ENCODE peak calls at places on chromosomes 2 and 18, in five cellular contexts. M, P, A, C and G are unnamed samples.

GRCh38 chr2:235000426-235001236 is 48.8 kb downstream of the SH3BP4 start:
- DNase-seq in P (no peak), A (no peak), C (no peak), M (no peak), G (no peak)

GRCh38 chr2:73979686-73980085 is 5.0 kb upstream of the TET3 start:
- DNase-seq in A (no peak), M (no peak), P (peak; percentile 86), C (no peak), G (no peak)

GRCh38 chr2:66717491-66717890 is 282.6 kb downstream of the MEIS1 start:
- DNase-seq in C (no peak), P (peak; percentile 26), A (no peak), M (no peak), G (no peak)

GRCh38 chr2:111900859-111901258 is 2.5 kb downstream of the MERTK start:
- DNase-seq in A (no peak), P (peak; percentile 50), C (no peak), M (no peak), G (no peak)

GRCh38 chr2:239188536-239188935 is 212.3 kb downstream of the HDAC4 start:
- DNase-seq in C (peak; percentile 1), A (no peak), P (no peak), M (no peak), G (no peak)

GRCh38 chr2:148582679-148583511 is 61.7 kb upstream of the EPC2 start:
- DNase-seq in M (no peak), C (no peak), P (peak; percentile 17), A (no peak), G (no peak)

GRCh38 chr2:120910956-120911951 is 175.6 kb downstream of the GLI2 start:
- DNase-seq in C (no peak), A (no peak), P (peak; percentile 39), M (no peak), G (no peak)

GRCh38 chr18:8232791-8233190 is 376.4 kb upstream of the RAB12 start:
- DNase-seq in P (no peak), A (no peak), M (no peak), C (no peak), G (no peak)

GRCh38 chr2:12008425-12009061 is 262.1 kb downstream of the LPIN1 start:
- DNase-seq in C (no peak), M (no peak), A (no peak), P (peak; percentile 80), G (no peak)

GRCh38 chr2:204260162-204260877 is 285.0 kb upstream of the PARD3B start:
- DNase-seq in C (peak; percentile 15), P (peak; percentile 67), M (peak; percentile 59), A (peak; percentile 26), G (peak; percentile 2)

GRCh38 chr2:102251042-102251848 is 60.1 kb upstream of the IL1RL1 start:
- DNase-seq in A (peak; percentile 67), P (no peak), M (no peak), C (no peak), G (peak; percentile 34)

GRCh38 chr2:220394433-220394832 is 767.0 kb downstream of the SLC4A3 start:
- DNase-seq in M (no peak), C (no peak), A (no peak), P (peak; percentile 60), G (no peak)